ENCODE peak calls at places on chromosomes 12 and 14, in four cellular contexts. F, S, Y and V are unnamed samples.
A peak's percentile ranks its signal among the peaks of the same experiment; 100 is the strongest.

GRCh38 chr14:34930591-34931069 is 52.2 kb upstream of the SRP54 start:
- DNase-seq in F (no peak), S (no peak), Y (no peak), V (no peak)

GRCh38 chr12:93002278-93003054 is 73.4 kb upstream of the EEA1 start:
- DNase-seq in F (no peak), S (peak; percentile 78), Y (no peak), V (no peak)

GRCh38 chr14:73250781-73251500 is 13.6 kb downstream of the PAPLN start:
- DNase-seq in F (no peak), S (no peak), Y (peak; percentile 12), V (no peak)

GRCh38 chr12:46296822-46297221 is 28.0 kb upstream of the SLC38A1 start:
- DNase-seq in F (no peak), S (no peak), Y (no peak), V (no peak)

GRCh38 chr14:79091381-79091963 is 921.3 kb downstream of the NRXN3 start:
- DNase-seq in F (no peak), S (peak; percentile 4), Y (no peak), V (no peak)

GRCh38 chr12:68403711-68404110 is 71.5 kb upstream of the MDM1 start:
- DNase-seq in F (no peak), S (no peak), Y (no peak), V (no peak)

GRCh38 chr12:44846826-44847225 is 29.3 kb downstream of the NELL2 start:
- DNase-seq in F (no peak), S (no peak), Y (no peak), V (no peak)

GRCh38 chr14:29716150-29716549 is 211.5 kb downstream of the PRKD1 start:
- DNase-seq in F (no peak), S (peak; percentile 40), Y (no peak), V (no peak)

GRCh38 chr12:104693493-104693892 is 236.7 kb downstream of the CHST11 start:
- DNase-seq in F (no peak), S (no peak), Y (no peak), V (no peak)

GRCh38 chr14:100290607-100291304 is 15.5 kb downstream of the SLC25A29 start:
- DNase-seq in F (no peak), S (no peak), Y (no peak), V (no peak)

GRCh38 chr14:97833291-97833690 is 1036.1 kb downstream of the VRK1 start:
- DNase-seq in F (no peak), S (no peak), Y (no peak), V (no peak)

GRCh38 chr14:96614528-96614927 is 112.3 kb downstream of the PAPOLA start:
- DNase-seq in F (no peak), S (no peak), Y (no peak), V (no peak)

GRCh38 chr12:6951551-6952120 is 480 bp downstream of the PTPN6 start:
- DNase-seq in F (no peak), S (no peak), Y (no peak), V (no peak)

GRCh38 chr12:93773122-93773871 is 96.1 kb downstream of the CRADD start:
- DNase-seq in F (no peak), S (peak; percentile 92), Y (no peak), V (no peak)

GRCh38 chr12:20144341-20144740 is 224.0 kb upstream of the PDE3A start:
- DNase-seq in F (no peak), S (no peak), Y (no peak), V (no peak)

GRCh38 chr12:114693532-114693931 is 9.6 kb upstream of the TBX3 start:
- DNase-seq in F (no peak), S (no peak), Y (no peak), V (no peak)

GRCh38 chr14:93036652-93037341 is 78.9 kb downstream of the ITPK1 start:
- DNase-seq in F (no peak), S (peak; percentile 39), Y (no peak), V (no peak)

GRCh38 chr12:66596189-66596588 is 82.7 kb downstream of the GRIP1 start:
- DNase-seq in F (no peak), S (peak; percentile 65), Y (no peak), V (no peak)

GRCh38 chr12:15256760-15257159 is 35.5 kb upstream of the RERG start:
- DNase-seq in F (no peak), S (peak; percentile 91), Y (no peak), V (no peak)

GRCh38 chr14:101019541-101019940 is 116.0 kb upstream of the RTL1 start:
- DNase-seq in F (no peak), S (no peak), Y (no peak), V (no peak)

GRCh38 chr12:88172844-88173407 is 30.8 kb downstream of the TMTC3 start:
- DNase-seq in F (no peak), S (no peak), Y (no peak), V (no peak)

GRCh38 chr12:88597361-88597760 is 17.1 kb upstream of the KITLG start:
- DNase-seq in F (no peak), S (no peak), Y (no peak), V (no peak)

GRCh38 chr12:110223777-110224378 is 57.2 kb upstream of the ATP2A2 start:
- DNase-seq in F (no peak), S (no peak), Y (no peak), V (no peak)